ENCODE peak calls at places on chromosomes 4 and X, in eight cellular contexts. H is left ventricle myocardium inferior, C is H7, P is sigmoid colon, F is endothelial cell of umbilical vein, Y is lower lobe of right lung, L is suprapubic skin, V is neural progenitor cell. Z is an unnamed sample.

GRCh38 chr4:74370912-74371311 is 6.0 kb downstream of the EREG start:
- DNase-seq in H (no peak), C (peak; percentile 58), P (no peak), F (peak; percentile 60), Y (no peak), L (no peak), V (peak; percentile 69), Z (no peak)

GRCh38 chrX:115650916-115651315 is 89.9 kb downstream of the PLS3 start:
- DNase-seq in H (no peak), C (peak; percentile 51), P (no peak), F (peak; percentile 31), Y (no peak), L (no peak), V (peak; percentile 74), Z (no peak)

GRCh38 chr4:38002451-38003071 is 42.4 kb downstream of the PTTG2 start:
- DNase-seq in H (no peak), C (no peak), P (no peak), F (peak; percentile 3), Y (no peak), L (no peak), V (peak; percentile 28), Z (no peak)

GRCh38 chrX:153824348-153824747 is 6.0 kb downstream of the PDZD4 start:
- DNase-seq in H (no peak), C (peak; percentile 20), P (peak; percentile 42), F (no peak), Y (no peak), L (no peak), V (no peak), Z (peak; percentile 79)

GRCh38 chr4:107742196-107742595 is 22.2 kb upstream of the PAPSS1 start:
- DNase-seq in H (no peak), C (no peak), P (no peak), F (no peak), Y (no peak), L (no peak), V (no peak), Z (no peak)

GRCh38 chr4:150082241-150082640 is 4.0 kb downstream of the DCLK2 start:
- DNase-seq in H (no peak), C (no peak), P (no peak), F (no peak), Y (no peak), L (no peak), V (no peak), Z (no peak)

GRCh38 chr4:150209140-150209829 is 131.0 kb downstream of the DCLK2 start:
- DNase-seq in H (peak; percentile 68), C (no peak), P (peak; percentile 80), F (peak; percentile 73), Y (peak; percentile 64), L (no peak), V (peak; percentile 58), Z (no peak)

GRCh38 chr4:5050520-5050955 is 742 bp upstream of the STK32B start:
- DNase-seq in H (peak; percentile 67), C (peak; percentile 89), P (peak; percentile 87), F (peak; percentile 69), Y (peak; percentile 73), L (peak; percentile 86), V (peak; percentile 91), Z (peak; percentile 95)

GRCh38 chr4:151475338-151475737 is 66.4 kb downstream of the FHIP1A start:
- DNase-seq in H (no peak), C (no peak), P (no peak), F (no peak), Y (no peak), L (no peak), V (no peak), Z (no peak)

GRCh38 chrX:119503484-119503861 is 35.2 kb downstream of the SLC25A5 start:
- DNase-seq in H (no peak), C (no peak), P (peak; percentile 56), F (peak; percentile 59), Y (peak; percentile 65), L (no peak), V (no peak), Z (no peak)

GRCh38 chr4:79241846-79242245 is 84.0 kb downstream of the NAA11 start:
- DNase-seq in H (no peak), C (peak; percentile 25), P (no peak), F (peak; percentile 8), Y (no peak), L (no peak), V (peak; percentile 53), Z (no peak)

GRCh38 chr4:36772154-36772516 is 472.4 kb upstream of the NWD2 start:
- DNase-seq in H (no peak), C (no peak), P (no peak), F (no peak), Y (no peak), L (no peak), V (no peak), Z (no peak)

GRCh38 chrX:110407910-110408545 is 49.4 kb downstream of the RTL9 start:
- DNase-seq in H (no peak), C (peak; percentile 37), P (no peak), F (peak; percentile 29), Y (no peak), L (no peak), V (peak; percentile 68), Z (no peak)

GRCh38 chrX:120302434-120302833 is 8.8 kb downstream of the TMEM255A start:
- DNase-seq in H (no peak), C (no peak), P (no peak), F (no peak), Y (peak; percentile 66), L (no peak), V (peak; percentile 4), Z (no peak)

GRCh38 chr4:173257732-173258717 is 76.1 kb downstream of the HMGB2 start:
- DNase-seq in H (peak; percentile 46), C (peak; percentile 38), P (peak; percentile 79), F (peak; percentile 74), Y (peak; percentile 51), L (no peak), V (peak; percentile 81), Z (no peak)

GRCh38 chr4:173254646-173255045 is 79.5 kb downstream of the HMGB2 start:
- DNase-seq in H (no peak), C (no peak), P (no peak), F (no peak), Y (no peak), L (no peak), V (no peak), Z (no peak)

GRCh38 chr4:173256825-173257224 is 77.3 kb downstream of the HMGB2 start:
- DNase-seq in H (no peak), C (no peak), P (no peak), F (no peak), Y (no peak), L (no peak), V (no peak), Z (no peak)

GRCh38 chr4:173252024-173252935 is 81.9 kb downstream of the HMGB2 start:
- DNase-seq in H (peak; percentile 33), C (no peak), P (peak; percentile 78), F (peak; percentile 99), Y (no peak), L (no peak), V (peak; percentile 42), Z (no peak)

GRCh38 chr4:173253561-173253960 is 80.6 kb downstream of the HMGB2 start:
- DNase-seq in H (no peak), C (no peak), P (no peak), F (no peak), Y (no peak), L (no peak), V (no peak), Z (no peak)
- H3K27me3 ChIP-seq in H (no peaks in the 10 kb centered on the region), C (no peaks in the 10 kb centered on the region), P (no peaks in the 10 kb centered on the region), F (no peaks in the 10 kb centered on the region), Y (no peaks in the 10 kb centered on the region), L (no peaks in the 10 kb centered on the region), V (no peaks in the 10 kb centered on the region), Z (no peaks in the 10 kb centered on the region)

DNA sequence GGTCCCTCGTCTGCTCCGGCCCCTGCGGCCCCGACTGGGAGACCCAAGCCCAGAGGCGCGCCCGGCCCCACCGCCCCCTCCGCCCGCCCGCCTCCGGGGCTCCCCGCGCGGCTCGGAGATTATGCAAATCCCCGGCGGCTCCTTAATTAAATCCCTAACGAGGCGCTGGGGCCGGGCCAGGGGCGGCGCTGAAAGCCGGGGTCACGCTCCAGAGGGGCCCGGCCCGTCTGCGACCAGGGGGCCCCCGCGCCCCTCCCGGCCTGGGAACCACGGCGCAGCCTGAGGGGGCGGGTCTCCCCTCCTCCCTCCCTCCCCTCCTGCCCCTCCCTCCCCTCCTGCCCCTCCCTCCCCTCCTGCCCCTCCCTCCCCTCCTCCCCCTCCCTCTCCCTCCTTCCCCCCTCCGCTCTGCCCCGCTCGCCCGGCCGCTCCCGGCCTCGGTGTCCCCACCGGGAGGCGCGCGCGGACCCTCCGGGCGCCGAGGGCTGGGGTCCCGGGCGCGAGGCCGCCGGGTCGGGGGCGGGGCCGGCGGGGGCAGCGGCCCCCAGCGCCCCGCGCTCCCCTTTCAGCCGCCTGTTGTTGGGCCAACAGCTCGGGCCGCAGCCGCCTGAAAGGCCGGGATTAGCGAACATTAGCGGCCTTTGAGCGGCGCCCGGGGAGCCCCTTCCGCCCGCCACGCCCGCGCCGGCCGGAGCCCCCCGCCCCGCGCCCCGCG is 25.9 kb upstream of the FGFR3 start:
- DNase-seq in H (no peak), C (peak; percentile 96), P (no peak), F (no peak), Y (no peak), L (no peak), V (peak; percentile 95), Z (no peak)
- H3K4me3 ChIP-seq in H (peak overlapping the region; percentile 66), C (peak overlapping the region; percentile 30), P (peak overlapping the region; percentile 42), F (no peak overlapping the region), Y (peak overlapping the region; percentile 51), L (peak overlapping the region; percentile 56), V (peak overlapping the region; percentile 45), Z (peak overlapping the region; percentile 63)

DNA sequence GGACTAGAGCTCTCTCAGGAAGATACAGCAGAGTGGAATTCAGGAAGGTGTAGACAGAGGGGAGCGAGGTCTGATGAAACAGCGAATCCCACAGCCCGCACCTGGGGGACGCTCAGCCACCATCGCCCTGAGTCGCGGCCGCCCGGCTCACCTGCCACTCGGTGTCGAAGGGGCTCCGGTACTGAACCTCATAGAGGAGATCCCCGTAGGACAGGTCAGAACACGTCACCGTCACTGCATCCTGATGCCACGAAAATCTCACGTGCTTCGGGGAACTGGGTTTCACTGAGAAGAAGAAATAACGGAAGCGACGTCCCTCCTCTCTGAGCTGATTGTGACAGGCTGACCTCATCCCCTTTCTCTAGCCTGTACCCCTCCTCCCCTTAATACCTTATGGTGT is 10.2 kb downstream of the CRLF2 start:
- DNase-seq in H (no peak), C (no peak), P (peak; percentile 24), F (no peak), Y (no peak), L (peak; percentile 74), V (no peak), Z (no peak)
- H3K27me3 ChIP-seq in H (no peaks in the 10 kb centered on the region), C (no peaks in the 10 kb centered on the region), P (no peaks in the 10 kb centered on the region), F (no peaks in the 10 kb centered on the region), Y (no peaks in the 10 kb centered on the region), L (no peaks in the 10 kb centered on the region), V (no peaks in the 10 kb centered on the region), Z (no peaks in the 10 kb centered on the region)

DNA sequence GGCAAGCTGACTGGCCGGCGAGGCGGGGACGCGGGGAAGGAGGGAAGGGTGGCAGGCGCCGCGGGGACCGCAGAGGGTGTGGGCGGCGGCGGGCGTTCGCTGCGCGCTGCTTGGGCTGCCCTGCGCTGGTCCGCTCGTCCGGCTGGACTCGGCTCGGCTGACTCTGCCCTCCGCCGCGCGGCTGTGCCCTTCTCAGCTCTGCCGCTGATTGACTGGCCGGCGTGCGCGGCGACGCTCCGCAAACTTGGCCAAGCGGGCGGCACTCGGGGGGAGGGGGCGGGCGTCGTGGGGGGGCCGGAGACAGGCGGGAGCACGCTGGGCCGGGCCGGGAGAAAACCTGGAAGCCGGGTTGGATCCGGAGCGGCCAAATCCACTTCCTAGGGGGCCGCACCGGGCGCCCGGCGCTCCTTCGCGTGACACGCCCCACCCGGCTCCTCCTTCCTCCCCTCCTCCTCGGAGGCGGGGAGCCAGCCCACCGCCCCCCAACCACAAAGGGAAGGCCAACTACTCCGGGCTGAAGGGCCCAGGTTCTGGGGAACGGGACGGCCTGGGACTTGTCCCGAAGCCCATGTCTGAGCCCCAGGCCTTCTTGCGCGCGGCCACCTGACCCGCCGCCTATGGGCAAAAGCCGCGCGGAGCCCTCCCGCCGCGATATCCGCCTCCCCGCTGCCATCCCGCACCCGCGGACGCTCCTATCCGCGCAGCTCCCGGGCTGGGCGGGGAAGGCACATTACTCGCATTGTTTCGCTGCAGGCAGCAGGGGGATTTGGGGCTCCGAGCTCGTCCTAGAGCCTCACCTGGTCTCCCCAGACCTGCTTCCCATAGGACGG is at the start of gene GPC4:
- DNase-seq in H (peak; percentile 65), C (peak; percentile 97), P (peak; percentile 91), F (no peak), Y (peak; percentile 80), L (no peak), V (peak; percentile 74), Z (no peak)
- H3K4me3 ChIP-seq in H (peak within 1 kb of the TSS; percentile 71), C (peak within 1 kb of the TSS; percentile 94), P (peak within 1 kb of the TSS; percentile 73), F (no peak within 1 kb of the TSS), Y (peak within 1 kb of the TSS; percentile 62), L (peak within 1 kb of the TSS; percentile 64), V (peak within 1 kb of the TSS; percentile 74), Z (peak within 1 kb of the TSS; percentile 53)